ENCODE peak calls at places on chromosomes 6 and 20, in six cellular contexts. O is IMR-90, H is neuronal stem cell, S is mesendoderm, U is H1, L is mesenchymal stem cell. K is an unnamed sample.

GRCh38 chr6:138099832-138100231 is 7.4 kb downstream of the PERP start:
- DNase-seq in O (peak), H (no peak), S (no peak), U (no peak), L (no peak), K (peak)

GRCh38 chr20:17023811-17024210 is 203.0 kb upstream of the PCSK2 start:
- DNase-seq in O (peak), H (peak), S (peak), U (peak), L (peak), K (no peak)

GRCh38 chr20:60921021-60921622 is 330.9 kb upstream of the CDH4 start:
- DNase-seq in O (peak), H (no peak), S (peak), U (no peak), L (no peak), K (peak)

GRCh38 chr20:20548527-20549266 is 163.7 kb downstream of the RALGAPA2 start:
- DNase-seq in O (no peak), H (no peak), S (no peak), U (no peak), L (no peak), K (peak)

GRCh38 chr20:34600892-34601653 is 42.6 kb downstream of the MAP1LC3A start:
- DNase-seq in O (no peak), H (no peak), S (no peak), U (no peak), L (peak), K (no peak)

GRCh38 chr6:164013480-164014208 is 599.1 kb downstream of the QKI start:
- DNase-seq in O (no peak), H (no peak), S (no peak), U (no peak), L (no peak), K (peak)

GRCh38 chr6:43509984-43510826 is at the start of gene LRRC73:
- DNase-seq in O (peak), H (peak), S (peak), U (no peak), L (peak), K (peak)

GRCh38 chr6:12232339-12232738 is 57.8 kb upstream of the EDN1 start:
- DNase-seq in O (peak), H (no peak), S (no peak), U (no peak), L (peak), K (peak)

GRCh38 chr6:52360601-52361346 is 1.2 kb upstream of the PAQR8 start:
- DNase-seq in O (no peak), H (no peak), S (no peak), U (no peak), L (peak), K (peak)

GRCh38 chr20:35010405-35011192 is 54.9 kb downstream of the MYH7B start:
- DNase-seq in O (no peak), H (no peak), S (no peak), U (no peak), L (no peak), K (no peak)

GRCh38 chr6:80336906-80337305 is 230.4 kb downstream of the BCKDHB start:
- DNase-seq in O (no peak), H (no peak), S (no peak), U (no peak), L (no peak), K (no peak)

GRCh38 chr6:169640347-169640972 is 61.4 kb downstream of the WDR27 start:
- DNase-seq in O (peak), H (no peak), S (no peak), U (no peak), L (no peak), K (peak)

GRCh38 chr6:146295695-146296094 is 247.9 kb upstream of the RAB32 start:
- DNase-seq in O (no peak), H (no peak), S (no peak), U (no peak), L (no peak), K (no peak)

GRCh38 chr6:19705606-19706005 is 131.6 kb upstream of the ID4 start:
- DNase-seq in O (peak), H (no peak), S (no peak), U (no peak), L (no peak), K (no peak)

GRCh38 chr6:1636272-1636825 is 26.6 kb downstream of the FOXC1 start:
- DNase-seq in O (no peak), H (no peak), S (no peak), U (no peak), L (no peak), K (no peak)

GRCh38 chr20:53876956-53877355 is 193.4 kb downstream of the BCAS1 start:
- DNase-seq in O (no peak), H (no peak), S (no peak), U (no peak), L (no peak), K (no peak)

GRCh38 chr6:68975064-68975463 is 340.0 kb downstream of the ADGRB3 start:
- DNase-seq in O (no peak), H (peak), S (peak), U (no peak), L (peak), K (peak)

GRCh38 chr6:46772038-46772437 is 21.2 kb upstream of the MEP1A start:
- DNase-seq in O (no peak), H (no peak), S (no peak), U (no peak), L (no peak), K (no peak)

GRCh38 chr20:3307695-3308094 is 68.7 kb upstream of the SLC4A11 start:
- DNase-seq in O (peak), H (no peak), S (no peak), U (no peak), L (no peak), K (no peak)

GRCh38 chr20:17725094-17725835 is 25.5 kb downstream of the BANF2 start:
- DNase-seq in O (no peak), H (no peak), S (no peak), U (no peak), L (no peak), K (no peak)

GRCh38 chr6:82196159-82196558 is 51.4 kb downstream of the IBTK start:
- DNase-seq in O (no peak), H (no peak), S (no peak), U (no peak), L (no peak), K (no peak)

GRCh38 chr6:29845405-29846006 is 17.9 kb downstream of the HLA-G start:
- DNase-seq in O (no peak), H (no peak), S (peak), U (no peak), L (no peak), K (peak)

GRCh38 chr6:86706449-86706848 is 230.9 kb upstream of the HTR1E start:
- DNase-seq in O (no peak), H (no peak), S (peak), U (peak), L (no peak), K (peak)

GRCh38 chr20:2131366-2131765 is 29.7 kb downstream of the STK35 start:
- DNase-seq in O (peak), H (no peak), S (no peak), U (no peak), L (peak), K (peak)

GRCh38 chr6:20700375-20700774 is 166.1 kb downstream of the CDKAL1 start:
- DNase-seq in O (no peak), H (no peak), S (no peak), U (no peak), L (no peak), K (no peak)

GRCh38 chr6:190596-191395 is 101.5 kb upstream of the DUSP22 start:
- DNase-seq in O (no peak), H (no peak), S (peak), U (no peak), L (no peak), K (peak)

GRCh38 chr6:88211446-88211845 is 45.3 kb upstream of the CNR1 start:
- DNase-seq in O (no peak), H (no peak), S (peak), U (peak), L (no peak), K (no peak)

GRCh38 chr20:44701116-44701865 is 13.9 kb upstream of the CCN5 start:
- DNase-seq in O (peak), H (no peak), S (peak), U (no peak), L (peak), K (no peak)

GRCh38 chr20:36824142-36824940 is 50.8 kb upstream of the DSN1 start:
- DNase-seq in O (peak), H (no peak), S (no peak), U (no peak), L (no peak), K (peak)

GRCh38 chr20:35207950-35208611 is 18.4 kb upstream of the MMP24 start:
- DNase-seq in O (peak), H (peak), S (peak), U (no peak), L (peak), K (peak)

GRCh38 chr6:157925771-157926170 is 55.9 kb upstream of the SYNJ2 start:
- DNase-seq in O (no peak), H (no peak), S (peak), U (no peak), L (no peak), K (no peak)

GRCh38 chr20:38049800-38050199 is 16.3 kb downstream of the RPRD1B start:
- DNase-seq in O (peak), H (no peak), S (peak), U (no peak), L (peak), K (peak)

GRCh38 chr6:82959385-82959941 is 106.2 kb downstream of the UBE3D start:
- DNase-seq in O (peak), H (peak), S (peak), U (peak), L (peak), K (no peak)

GRCh38 chr20:43571310-43571709 is 12.5 kb downstream of the SGK2 start:
- DNase-seq in O (no peak), H (no peak), S (no peak), U (no peak), L (no peak), K (no peak)

GRCh38 chr6:11632795-11633511 is 95.4 kb downstream of the TMEM170B start:
- DNase-seq in O (peak), H (no peak), S (peak), U (no peak), L (peak), K (no peak)

GRCh38 chr6:33828764-33829731 is 25.2 kb upstream of the MLN start:
- DNase-seq in O (no peak), H (no peak), S (peak), U (no peak), L (no peak), K (no peak)

GRCh38 chr6:33826537-33826936 is 22.7 kb upstream of the MLN start:
- DNase-seq in O (no peak), H (no peak), S (no peak), U (no peak), L (no peak), K (no peak)

GRCh38 chr6:33828452-33828763 is 24.6 kb upstream of the MLN start:
- DNase-seq in O (no peak), H (no peak), S (peak), U (no peak), L (no peak), K (no peak)

GRCh38 chr6:33830635-33831240 is 26.9 kb upstream of the MLN start:
- DNase-seq in O (no peak), H (no peak), S (no peak), U (no peak), L (no peak), K (no peak)

GRCh38 chr6:33827546-33828451 is 24.0 kb upstream of the MLN start:
- DNase-seq in O (peak), H (no peak), S (no peak), U (no peak), L (peak), K (no peak)
- H3K18ac ChIP-seq in O (no peak), H (no peak), S (no peak), U (peak), L (no peak), K (no peak)

GRCh38 chr6:98016565-98016964 is 733.5 kb upstream of the MMS22L start:
- DNase-seq in O (no peak), H (no peak), S (no peak), U (no peak), L (no peak), K (no peak)
- H3K23ac ChIP-seq in O (no peak), H (no peak), S (no peak), U (no peak), L (no peak), K (no peak)

GRCh38 chr6:24125980-24126379 is at the start of gene NRSN1:
- DNase-seq in O (no peak), H (peak), S (peak), U (peak), L (no peak), K (no peak)
- H3K4me3 ChIP-seq in O (no peak), H (peak), S (no peak), U (peak), L (no peak), K (peak)

GRCh38 chr20:62387219-62387913 is 463 bp downstream of the RPS21 start:
- DNase-seq in O (no peak), H (no peak), S (no peak), U (no peak), L (no peak), K (no peak)
- H3K18ac ChIP-seq in O (no peak), H (peak), S (peak), U (peak), L (peak), K (peak)